ENCODE peak calls at places on chromosomes 2 and 18, in six cellular contexts. One of them, this sample, is unnamed.

GRCh38 chr2:63044360-63045327 is 6.0 kb upstream of the OTX1 start:
- DNase-seq in AG04450: no peak
- DNase-seq in fibroblast of mammary gland: no peak
- DNase-seq in thyroid gland: no peak
- DNase-seq in stomach: no peak
- DNase-seq in upper lobe of right lung: no peak
- DNase-seq in this sample: no peak

GRCh38 chr2:60335533-60336237 is 217.8 kb downstream of the BCL11A start:
- DNase-seq in AG04450: no peak
- DNase-seq in fibroblast of mammary gland: no peak
- DNase-seq in thyroid gland: no peak
- DNase-seq in stomach: no peak
- DNase-seq in upper lobe of right lung: no peak
- DNase-seq in this sample: no peak

GRCh38 chr2:235493402-235493774 is 455 bp upstream of the AGAP1 start:
- DNase-seq in AG04450: no peak
- DNase-seq in fibroblast of mammary gland: peak
- DNase-seq in thyroid gland: peak
- DNase-seq in stomach: no peak
- DNase-seq in upper lobe of right lung: no peak
- DNase-seq in this sample: no peak

GRCh38 chr2:100173907-100174525 is 31.6 kb upstream of the AFF3 start:
- DNase-seq in AG04450: no peak
- DNase-seq in fibroblast of mammary gland: no peak
- DNase-seq in thyroid gland: no peak
- DNase-seq in stomach: no peak
- DNase-seq in upper lobe of right lung: no peak
- DNase-seq in this sample: peak

GRCh38 chr2:196059491-196059960 is 9.1 kb downstream of the DNAH7 start:
- DNase-seq in AG04450: no peak
- DNase-seq in fibroblast of mammary gland: no peak
- DNase-seq in thyroid gland: no peak
- DNase-seq in stomach: no peak
- DNase-seq in upper lobe of right lung: no peak
- DNase-seq in this sample: no peak

GRCh38 chr2:161412346-161412745 is 3.8 kb upstream of the TBR1 start:
- DNase-seq in AG04450: no peak
- DNase-seq in fibroblast of mammary gland: peak
- DNase-seq in thyroid gland: no peak
- DNase-seq in stomach: no peak
- DNase-seq in upper lobe of right lung: no peak
- DNase-seq in this sample: peak

GRCh38 chr2:195543902-195544894 is 112.8 kb upstream of the SLC39A10 start:
- DNase-seq in AG04450: peak
- DNase-seq in fibroblast of mammary gland: peak
- DNase-seq in thyroid gland: no peak
- DNase-seq in stomach: no peak
- DNase-seq in upper lobe of right lung: no peak
- DNase-seq in this sample: peak

GRCh38 chr2:58215429-58215828 is 25.7 kb downstream of the FANCL start:
- DNase-seq in AG04450: no peak
- DNase-seq in fibroblast of mammary gland: peak
- DNase-seq in thyroid gland: no peak
- DNase-seq in stomach: no peak
- DNase-seq in upper lobe of right lung: no peak
- DNase-seq in this sample: no peak

GRCh38 chr2:163888591-163888990 is 152.8 kb upstream of the FIGN start:
- DNase-seq in AG04450: no peak
- DNase-seq in fibroblast of mammary gland: no peak
- DNase-seq in thyroid gland: no peak
- DNase-seq in stomach: no peak
- DNase-seq in upper lobe of right lung: no peak
- DNase-seq in this sample: no peak

GRCh38 chr2:216345846-216346245 is 26.4 kb downstream of the MARCHF4 start:
- DNase-seq in AG04450: no peak
- DNase-seq in fibroblast of mammary gland: no peak
- DNase-seq in thyroid gland: no peak
- DNase-seq in stomach: no peak
- DNase-seq in upper lobe of right lung: no peak
- DNase-seq in this sample: no peak

GRCh38 chr2:2942225-2942624 is 435.4 kb downstream of the EIPR1 start:
- DNase-seq in AG04450: no peak
- DNase-seq in fibroblast of mammary gland: no peak
- DNase-seq in thyroid gland: no peak
- DNase-seq in stomach: no peak
- DNase-seq in upper lobe of right lung: no peak
- DNase-seq in this sample: no peak

GRCh38 chr2:201813996-201814845 is 7.9 kb downstream of the CDK15 start:
- DNase-seq in AG04450: no peak
- DNase-seq in fibroblast of mammary gland: peak
- DNase-seq in thyroid gland: no peak
- DNase-seq in stomach: no peak
- DNase-seq in upper lobe of right lung: no peak
- DNase-seq in this sample: no peak

GRCh38 chr2:77521931-77522470 is at the start of gene LRRTM4:
- DNase-seq in AG04450: no peak
- DNase-seq in fibroblast of mammary gland: no peak
- DNase-seq in thyroid gland: no peak
- DNase-seq in stomach: no peak
- DNase-seq in upper lobe of right lung: no peak
- DNase-seq in this sample: no peak

GRCh38 chr2:198698230-198698629 is 759.5 kb downstream of the SATB2 start:
- DNase-seq in AG04450: no peak
- DNase-seq in fibroblast of mammary gland: no peak
- DNase-seq in thyroid gland: no peak
- DNase-seq in stomach: no peak
- DNase-seq in upper lobe of right lung: no peak
- DNase-seq in this sample: no peak

GRCh38 chr2:71932027-71932779 is 215.5 kb downstream of the CYP26B1 start:
- DNase-seq in AG04450: no peak
- DNase-seq in fibroblast of mammary gland: no peak
- DNase-seq in thyroid gland: no peak
- DNase-seq in stomach: no peak
- DNase-seq in upper lobe of right lung: peak
- DNase-seq in this sample: no peak

GRCh38 chr2:33104052-33104623 is 157.4 kb downstream of the LTBP1 start:
- DNase-seq in AG04450: no peak
- DNase-seq in fibroblast of mammary gland: peak
- DNase-seq in thyroid gland: no peak
- DNase-seq in stomach: no peak
- DNase-seq in upper lobe of right lung: no peak
- DNase-seq in this sample: no peak

GRCh38 chr2:240712121-240712520 is 20.5 kb downstream of the AQP12A start:
- DNase-seq in AG04450: no peak
- DNase-seq in fibroblast of mammary gland: no peak
- DNase-seq in thyroid gland: no peak
- DNase-seq in stomach: no peak
- DNase-seq in upper lobe of right lung: no peak
- DNase-seq in this sample: no peak

GRCh38 chr2:112774536-112775285 is 9.6 kb downstream of the IL1A start:
- DNase-seq in AG04450: no peak
- DNase-seq in fibroblast of mammary gland: no peak
- DNase-seq in thyroid gland: no peak
- DNase-seq in stomach: no peak
- DNase-seq in upper lobe of right lung: no peak
- DNase-seq in this sample: no peak

GRCh38 chr2:217989221-217989948 is 13.4 kb downstream of the TNS1 start:
- DNase-seq in AG04450: no peak
- DNase-seq in fibroblast of mammary gland: no peak
- DNase-seq in thyroid gland: no peak
- DNase-seq in stomach: no peak
- DNase-seq in upper lobe of right lung: peak
- DNase-seq in this sample: no peak

GRCh38 chr18:58943896-58944295 is 79.2 kb downstream of the ZNF532 start:
- DNase-seq in AG04450: no peak
- DNase-seq in fibroblast of mammary gland: no peak
- DNase-seq in thyroid gland: no peak
- DNase-seq in stomach: no peak
- DNase-seq in upper lobe of right lung: no peak
- DNase-seq in this sample: no peak

GRCh38 chr2:181036848-181037603 is 56.6 kb downstream of the UBE2E3 start:
- DNase-seq in AG04450: peak
- DNase-seq in fibroblast of mammary gland: peak
- DNase-seq in thyroid gland: no peak
- DNase-seq in stomach: no peak
- DNase-seq in upper lobe of right lung: no peak
- DNase-seq in this sample: peak

GRCh38 chr2:205772983-205773382 is 90.7 kb downstream of the NRP2 start:
- DNase-seq in AG04450: no peak
- DNase-seq in fibroblast of mammary gland: no peak
- DNase-seq in thyroid gland: peak
- DNase-seq in stomach: peak
- DNase-seq in upper lobe of right lung: no peak
- DNase-seq in this sample: no peak

GRCh38 chr2:240622631-240623235 is 2.5 kb upstream of the GPR35 start:
- DNase-seq in AG04450: no peak
- DNase-seq in fibroblast of mammary gland: no peak
- DNase-seq in thyroid gland: peak
- DNase-seq in stomach: peak
- DNase-seq in upper lobe of right lung: peak
- DNase-seq in this sample: no peak

GRCh38 chr18:58254873-58255511 is 211.0 kb downstream of the NEDD4L start:
- DNase-seq in AG04450: no peak
- DNase-seq in fibroblast of mammary gland: no peak
- DNase-seq in thyroid gland: no peak
- DNase-seq in stomach: no peak
- DNase-seq in upper lobe of right lung: no peak
- DNase-seq in this sample: no peak

GRCh38 chr2:12705230-12705629 is 11.5 kb upstream of the TRIB2 start:
- DNase-seq in AG04450: no peak
- DNase-seq in fibroblast of mammary gland: peak
- DNase-seq in thyroid gland: no peak
- DNase-seq in stomach: no peak
- DNase-seq in upper lobe of right lung: no peak
- DNase-seq in this sample: no peak

GRCh38 chr2:133581027-133581760 is 12.9 kb upstream of the NCKAP5 start:
- DNase-seq in AG04450: peak
- DNase-seq in fibroblast of mammary gland: no peak
- DNase-seq in thyroid gland: no peak
- DNase-seq in stomach: no peak
- DNase-seq in upper lobe of right lung: no peak
- DNase-seq in this sample: no peak

GRCh38 chr18:59897321-59897954 is 2.4 kb upstream of the PMAIP1 start:
- DNase-seq in AG04450: no peak
- DNase-seq in fibroblast of mammary gland: no peak
- DNase-seq in thyroid gland: no peak
- DNase-seq in stomach: no peak
- DNase-seq in upper lobe of right lung: no peak
- DNase-seq in this sample: no peak

GRCh38 chr2:71503827-71504226 is 50.5 kb downstream of the DYSF start:
- DNase-seq in AG04450: no peak
- DNase-seq in fibroblast of mammary gland: no peak
- DNase-seq in thyroid gland: peak
- DNase-seq in stomach: no peak
- DNase-seq in upper lobe of right lung: peak
- DNase-seq in this sample: no peak

GRCh38 chr2:203705184-203705583 is 1.3 kb upstream of the CD28 start:
- DNase-seq in AG04450: no peak
- DNase-seq in fibroblast of mammary gland: no peak
- DNase-seq in thyroid gland: no peak
- DNase-seq in stomach: no peak
- DNase-seq in upper lobe of right lung: no peak
- DNase-seq in this sample: no peak

GRCh38 chr2:202695166-202695565 is 60.4 kb downstream of the FAM117B start:
- DNase-seq in AG04450: peak
- DNase-seq in fibroblast of mammary gland: no peak
- DNase-seq in thyroid gland: no peak
- DNase-seq in stomach: no peak
- DNase-seq in upper lobe of right lung: no peak
- DNase-seq in this sample: no peak

GRCh38 chr2:51997571-51997970 is 965.6 kb upstream of the NRXN1 start:
- DNase-seq in AG04450: no peak
- DNase-seq in fibroblast of mammary gland: peak
- DNase-seq in thyroid gland: no peak
- DNase-seq in stomach: no peak
- DNase-seq in upper lobe of right lung: no peak
- DNase-seq in this sample: no peak

GRCh38 chr2:120283649-120284048 is 31.0 kb downstream of the RALB start:
- DNase-seq in AG04450: peak
- DNase-seq in fibroblast of mammary gland: no peak
- DNase-seq in thyroid gland: no peak
- DNase-seq in stomach: no peak
- DNase-seq in upper lobe of right lung: no peak
- DNase-seq in this sample: no peak
- TF ChIP-seq CTCF in AG04450: peak
- TF ChIP-seq CTCF in fibroblast of mammary gland: peak
- TF ChIP-seq CTCF in thyroid gland: no peak
- TF ChIP-seq CTCF in stomach: no peak
- TF ChIP-seq CTCF in upper lobe of right lung: no peak
- TF ChIP-seq CTCF in this sample: peak

GRCh38 chr2:165149439-165149838 is 54.4 kb downstream of the SCN3A start:
- DNase-seq in AG04450: no peak
- DNase-seq in fibroblast of mammary gland: no peak
- DNase-seq in thyroid gland: no peak
- DNase-seq in stomach: no peak
- DNase-seq in upper lobe of right lung: no peak
- DNase-seq in this sample: no peak
- H3K4me3 ChIP-seq in AG04450: no peak
- H3K4me3 ChIP-seq in fibroblast of mammary gland: no peak
- H3K4me3 ChIP-seq in thyroid gland: no peak
- H3K4me3 ChIP-seq in stomach: no peak
- H3K4me3 ChIP-seq in upper lobe of right lung: no peak
- H3K4me3 ChIP-seq in this sample: no peak

DNA sequence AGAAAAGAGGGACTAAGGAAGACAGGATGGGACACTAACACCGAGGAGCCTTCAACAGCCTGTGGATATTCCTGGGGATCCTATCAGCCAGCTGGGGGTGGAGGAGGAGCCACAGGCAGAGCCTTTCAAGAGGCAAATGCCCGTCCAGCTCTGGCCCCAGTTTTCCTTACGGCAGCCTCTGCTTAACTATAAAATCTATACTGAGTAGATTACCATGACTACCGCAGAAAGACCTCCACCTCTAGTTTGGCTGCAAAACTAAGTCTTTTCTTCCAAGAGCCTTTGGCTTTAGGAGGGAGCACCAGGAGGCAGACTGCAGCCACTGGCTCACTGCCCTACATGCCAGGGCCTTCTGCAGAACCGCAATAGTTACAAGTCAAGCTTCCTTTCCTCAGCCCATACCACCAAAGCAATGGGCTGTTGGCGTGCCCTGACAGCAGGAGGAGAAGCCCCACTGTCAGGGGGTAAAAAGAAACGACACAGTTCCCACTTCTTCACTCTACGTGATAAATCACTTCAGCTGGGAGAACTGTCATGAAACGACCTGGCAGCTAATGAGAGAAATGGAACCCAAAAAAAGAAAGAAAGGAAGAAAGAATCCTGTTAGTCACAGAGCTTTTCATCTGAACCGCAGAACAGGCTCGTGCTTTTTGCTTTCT is 25.1 kb upstream of the CREB1 start:
- DNase-seq in AG04450: no peak
- DNase-seq in fibroblast of mammary gland: peak
- DNase-seq in thyroid gland: peak
- DNase-seq in stomach: no peak
- DNase-seq in upper lobe of right lung: no peak
- DNase-seq in this sample: peak
- TF ChIP-seq CTCF in AG04450: no peak
- TF ChIP-seq CTCF in fibroblast of mammary gland: peak
- TF ChIP-seq CTCF in thyroid gland: no peak
- TF ChIP-seq CTCF in stomach: no peak
- TF ChIP-seq CTCF in upper lobe of right lung: no peak
- TF ChIP-seq CTCF in this sample: peak

GRCh38 chr2:152499411-152499810 is 164.4 kb downstream of the FMNL2 start:
- DNase-seq in AG04450: no peak
- DNase-seq in fibroblast of mammary gland: peak
- DNase-seq in thyroid gland: no peak
- DNase-seq in stomach: no peak
- DNase-seq in upper lobe of right lung: no peak
- DNase-seq in this sample: no peak
- H3K4me3 ChIP-seq in AG04450: no peak
- H3K4me3 ChIP-seq in fibroblast of mammary gland: no peak
- H3K4me3 ChIP-seq in thyroid gland: no peak
- H3K4me3 ChIP-seq in stomach: no peak
- H3K4me3 ChIP-seq in upper lobe of right lung: no peak
- H3K4me3 ChIP-seq in this sample: no peak